ENCODE peak calls at places on chromosomes 11 and 22, in four cellular contexts. N, F, P and H are unnamed samples.

GRCh38 chr11:78402842-78403241 is 14.8 kb downstream of the GAB2 start:
- DNase-seq in N (no peak), F (no peak), P (no peak), H (no peak)

GRCh38 chr22:26673485-26673884 is 16.1 kb downstream of the MIAT start:
- DNase-seq in N (no peak), F (no peak), P (peak), H (no peak)

GRCh38 chr22:23652711-23653110 is 20.6 kb upstream of the DRICH1 start:
- DNase-seq in N (no peak), F (no peak), P (no peak), H (no peak)

GRCh38 chr11:104841185-104841584 is 57.1 kb downstream of the CASP12 start:
- DNase-seq in N (peak), F (no peak), P (no peak), H (no peak)

GRCh38 chr22:23501244-23501643 is 78.8 kb downstream of the IGLL1 start:
- DNase-seq in N (no peak), F (no peak), P (peak), H (no peak)

GRCh38 chr22:37639771-37640590 is 512 bp downstream of the SH3BP1 start:
- DNase-seq in N (peak), F (peak), P (peak), H (peak)

GRCh38 chr11:73095613-73096012 is 46.5 kb downstream of the FCHSD2 start:
- DNase-seq in N (no peak), F (no peak), P (no peak), H (no peak)

GRCh38 chr11:36213050-36213840 is 76.0 kb downstream of the COMMD9 start:
- DNase-seq in N (no peak), F (no peak), P (no peak), H (peak)

GRCh38 chr11:6637871-6638270 is 17.7 kb downstream of the DCHS1 start:
- DNase-seq in N (no peak), F (no peak), P (peak), H (no peak)

GRCh38 chr11:76293189-76293631 is 86.9 kb upstream of the WNT11 start:
- DNase-seq in N (no peak), F (no peak), P (no peak), H (no peak)

GRCh38 chr11:24754406-24754805 is 257.6 kb downstream of the LUZP2 start:
- DNase-seq in N (no peak), F (no peak), P (no peak), H (no peak)

GRCh38 chr22:23565942-23566715 is 14.0 kb downstream of the IGLL1 start:
- DNase-seq in N (peak), F (peak), P (no peak), H (peak)

GRCh38 chr11:46947399-46948077 is 11.0 kb downstream of the CSTPP1 start:
- DNase-seq in N (no peak), F (no peak), P (no peak), H (no peak)

GRCh38 chr11:78564037-78564888 is 10.4 kb downstream of the NARS2 start:
- DNase-seq in N (peak), F (peak), P (peak), H (peak)

GRCh38 chr11:12800032-12800671 is 125.9 kb downstream of the TEAD1 start:
- DNase-seq in N (peak), F (peak), P (peak), H (peak)

GRCh38 chr11:123742334-123742733 is 874 bp upstream of the ZNF202 start:
- DNase-seq in N (peak), F (no peak), P (no peak), H (no peak)

GRCh38 chr11:69637601-69637955 is 3.4 kb upstream of the CCND1 start:
- DNase-seq in N (peak), F (no peak), P (no peak), H (no peak)

GRCh38 chr11:71927813-71928738 is at the start of gene XNDC1N:
- DNase-seq in N (peak), F (peak), P (no peak), H (peak)

GRCh38 chr11:82631722-82632630 is 101.7 kb downstream of the FAM181B start:
- DNase-seq in N (no peak), F (no peak), P (peak), H (no peak)

GRCh38 chr11:129323896-129324522 is 51.6 kb upstream of the BARX2 start:
- DNase-seq in N (no peak), F (no peak), P (no peak), H (no peak)

GRCh38 chr11:120391854-120392253 is 55.6 kb downstream of the ARHGEF12 start:
- DNase-seq in N (no peak), F (no peak), P (no peak), H (no peak)

GRCh38 chr22:23772315-23773246 is at the start of gene MMP11:
- DNase-seq in N (peak), F (peak), P (no peak), H (peak)

GRCh38 chr22:36036167-36036624 is 7.6 kb upstream of the RBFOX2 start:
- DNase-seq in N (no peak), F (no peak), P (no peak), H (peak)

GRCh38 chr11:66969584-66970205 is 5.4 kb upstream of the C11orf86 start:
- DNase-seq in N (no peak), F (no peak), P (no peak), H (no peak)

GRCh38 chr11:64088159-64089026 is 52.7 kb downstream of the FLRT1 start:
- DNase-seq in N (peak), F (peak), P (no peak), H (no peak)

GRCh38 chr22:47165998-47166397 is 403.5 kb downstream of the TBC1D22A start:
- DNase-seq in N (no peak), F (no peak), P (no peak), H (no peak)

GRCh38 chr11:17572791-17573460 is 25.9 kb downstream of the OTOG start:
- DNase-seq in N (no peak), F (no peak), P (no peak), H (no peak)

GRCh38 chr22:45284705-45285305 is at the start of gene UPK3A:
- DNase-seq in N (peak), F (peak), P (peak), H (peak)
- H3K4me2 ChIP-seq in N (peak), F (no peak), P (peak), H (no peak)

GRCh38 chr11:122068096-122068495 is 47.9 kb downstream of the BLID start:
- DNase-seq in N (no peak), F (no peak), P (no peak), H (no peak)
- H3K4me2 ChIP-seq in N (no peak), F (no peak), P (peak), H (peak)

GRCh38 chr11:121520243-121521144 is 67.7 kb upstream of the SORL1-AS1 start:
- DNase-seq in N (no peak), F (no peak), P (peak), H (no peak)

GRCh38 chr11:121524233-121524631 is 71.5 kb upstream of the SORL1-AS1 start:
- DNase-seq in N (no peak), F (no peak), P (no peak), H (peak)

GRCh38 chr11:121523581-121524232 is 70.9 kb upstream of the SORL1-AS1 start:
- DNase-seq in N (no peak), F (no peak), P (no peak), H (no peak)

GRCh38 chr11:121522043-121522941 is 69.5 kb upstream of the SORL1-AS1 start:
- DNase-seq in N (no peak), F (no peak), P (peak), H (no peak)

GRCh38 chr11:121521145-121522042 is 68.6 kb upstream of the SORL1-AS1 start:
- DNase-seq in N (no peak), F (no peak), P (peak), H (no peak)
- H3K4me2 ChIP-seq in N (no peak), F (no peak), P (peak), H (no peak)

GRCh38 chr11:118341749-118342489 is 586 bp downstream of the CD3D start:
- DNase-seq in N (no peak), F (no peak), P (no peak), H (no peak)
- H3K4me2 ChIP-seq in N (no peak), F (peak), P (no peak), H (no peak)

DNA sequence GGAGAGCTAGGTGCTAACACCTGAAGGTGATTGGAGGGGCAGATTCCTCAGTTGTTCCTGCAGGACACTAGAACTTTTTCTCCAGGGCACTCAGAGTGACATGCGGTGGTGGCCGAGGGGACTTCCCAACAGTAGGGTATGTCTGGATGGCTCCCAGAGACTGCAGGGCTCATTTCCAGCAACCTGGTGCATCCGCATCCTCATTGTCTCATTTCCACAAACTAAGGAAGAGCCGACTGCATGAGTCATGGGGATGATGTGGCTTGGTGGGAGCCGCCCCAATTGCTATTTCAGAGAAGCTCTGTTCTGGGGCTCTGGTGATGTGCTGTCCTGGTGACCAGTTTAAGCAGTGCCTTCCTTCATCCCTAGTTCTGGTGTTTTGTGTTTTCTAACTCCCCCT is 2.8 kb upstream of the ROBO4 start:
- DNase-seq in N (no peak), F (no peak), P (peak), H (peak)
- H3K4me2 ChIP-seq in N (no peak), F (no peak), P (peak), H (peak)

DNA sequence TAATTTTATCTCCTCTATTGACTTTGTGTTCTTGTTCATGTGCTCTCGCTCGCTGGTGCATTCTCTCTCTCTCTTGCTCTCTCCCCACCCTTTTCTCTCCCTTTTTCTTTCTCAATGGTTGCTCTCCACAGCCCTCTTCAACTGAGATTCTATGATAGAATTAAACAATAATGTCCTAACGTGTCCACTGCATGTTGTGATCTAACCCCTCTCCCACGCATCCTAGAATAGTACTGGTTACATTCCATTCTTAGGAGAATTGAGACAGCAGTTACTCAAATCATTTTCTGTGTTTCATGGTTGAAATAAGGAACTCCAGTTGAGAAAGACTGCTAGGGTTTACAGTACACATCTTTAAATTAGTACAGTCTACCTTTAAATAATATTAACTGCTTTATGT is 318.0 kb upstream of the PITPNB start:
- DNase-seq in N (no peak), F (no peak), P (peak), H (no peak)
- H3K4me2 ChIP-seq in N (no peak), F (no peak), P (peak), H (no peak)

GRCh38 chr11:60771146-60771545 is 14.0 kb upstream of the MS4A10 start:
- DNase-seq in N (no peak), F (no peak), P (no peak), H (no peak)

GRCh38 chr11:60769273-60769672 is 12.6 kb downstream of the MS4A15 start:
- DNase-seq in N (no peak), F (no peak), P (peak), H (no peak)

GRCh38 chr11:60768202-60768601 is 11.5 kb downstream of the MS4A15 start:
- DNase-seq in N (no peak), F (no peak), P (no peak), H (no peak)

GRCh38 chr11:60771879-60772525 is 13.1 kb upstream of the MS4A10 start:
- DNase-seq in N (no peak), F (no peak), P (no peak), H (no peak)

DNA sequence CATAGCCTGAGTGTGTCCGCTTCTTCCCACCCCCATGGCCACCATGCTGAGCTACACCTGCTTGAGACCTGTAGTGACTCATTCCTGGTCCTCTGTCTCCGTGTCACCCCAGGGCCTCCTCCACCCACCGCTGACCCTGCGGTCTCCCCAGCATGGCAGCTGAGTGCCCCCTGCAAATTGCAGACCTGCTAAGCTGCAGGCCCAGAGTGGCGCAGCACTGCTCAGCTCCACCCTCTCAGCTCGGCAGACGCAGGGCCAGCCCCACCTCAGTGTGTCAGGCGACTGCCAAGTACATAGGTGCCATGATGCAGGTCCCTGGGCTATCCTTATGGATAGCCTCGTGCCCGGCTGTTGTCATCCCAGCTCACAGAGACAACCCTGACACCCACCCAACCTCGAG is 13.1 kb downstream of the MS4A15 start:
- DNase-seq in N (no peak), F (no peak), P (no peak), H (no peak)
- H3K4me2 ChIP-seq in N (no peak), F (no peak), P (peak), H (no peak)